ENCODE peak calls at places on chromosomes 11 and 22, in seven cellular contexts. B, D, F, H, T, E and Y are unnamed samples.

GRCh38 chr11:6682591-6682935 is 577 bp downstream of the MRPL17 start:
- DNase-seq in D (no peak), B (no peak), F (no peak), H (no peak), T (no peak), E (no peak), Y (peak; percentile 18)

GRCh38 chr11:2142300-2142759 is 3.1 kb upstream of the IGF2 start:
- DNase-seq in H (no peak), E (no peak), B (no peak), F (no peak), T (peak; percentile 43), D (no peak), Y (no peak)

GRCh38 chr11:540583-541432 is 3.5 kb downstream of the LRRC56 start:
- DNase-seq in H (no peak), E (peak; percentile 49), D (peak; percentile 37), T (no peak), F (no peak), B (no peak), Y (no peak)

GRCh38 chr11:36238881-36239280 is 50.3 kb downstream of the COMMD9 start:
- DNase-seq in E (no peak), B (no peak), D (no peak), T (no peak), H (no peak), F (no peak), Y (no peak)

GRCh38 chr11:36953986-36954385 is 355.9 kb upstream of the RAG2 start:
- DNase-seq in E (no peak), H (no peak), D (no peak), B (no peak), F (peak; percentile 1), T (peak; percentile 4), Y (no peak)

GRCh38 chr22:48044484-48045060 is 1282.1 kb downstream of the TBC1D22A start:
- DNase-seq in D (no peak), E (no peak), T (no peak), H (no peak), F (no peak), B (no peak), Y (no peak)

GRCh38 chr11:2870460-2870859 is 15.1 kb downstream of the CDKN1C start:
- DNase-seq in H (no peak), E (no peak), F (no peak), D (no peak), B (peak; percentile 52), T (no peak), Y (no peak)

GRCh38 chr11:61895046-61895717 is 3.8 kb upstream of the FADS3 start:
- DNase-seq in T (no peak), D (no peak), F (no peak), E (no peak), H (no peak), B (no peak), Y (no peak)

GRCh38 chr11:46290598-46291309 is 13.3 kb downstream of the CREB3L1 start:
- DNase-seq in E (peak; percentile 94), F (peak; percentile 96), T (peak; percentile 99), H (peak; percentile 92), B (peak; percentile 93), D (peak; percentile 84), Y (no peak)

GRCh38 chr11:6554828-6555706 is 48.3 kb downstream of the RRP8 start:
- DNase-seq in F (no peak), H (no peak), T (no peak), D (no peak), B (no peak), E (no peak), Y (no peak)

GRCh38 chr22:19821523-19822300 is 33.0 kb downstream of the GNB1L start:
- DNase-seq in F (no peak), H (peak; percentile 39), T (no peak), B (peak; percentile 24), D (peak; percentile 27), E (peak; percentile 29), Y (no peak)

GRCh38 chr22:38944653-38945052 is 12.8 kb upstream of the APOBEC3A start:
- DNase-seq in F (no peak), D (no peak), T (no peak), H (no peak), B (no peak), E (no peak), Y (no peak)

GRCh38 chr22:45935573-45935972 is 41.4 kb downstream of the WNT7B start:
- DNase-seq in B (no peak), H (no peak), T (no peak), E (no peak), F (no peak), D (no peak), Y (no peak)

GRCh38 chr22:38267086-38267485 is 5.7 kb downstream of the TMEM184B start:
- DNase-seq in D (no peak), E (no peak), T (peak; percentile 73), B (peak; percentile 20), F (peak; percentile 45), H (peak; percentile 72), Y (peak; percentile 69)

DNA sequence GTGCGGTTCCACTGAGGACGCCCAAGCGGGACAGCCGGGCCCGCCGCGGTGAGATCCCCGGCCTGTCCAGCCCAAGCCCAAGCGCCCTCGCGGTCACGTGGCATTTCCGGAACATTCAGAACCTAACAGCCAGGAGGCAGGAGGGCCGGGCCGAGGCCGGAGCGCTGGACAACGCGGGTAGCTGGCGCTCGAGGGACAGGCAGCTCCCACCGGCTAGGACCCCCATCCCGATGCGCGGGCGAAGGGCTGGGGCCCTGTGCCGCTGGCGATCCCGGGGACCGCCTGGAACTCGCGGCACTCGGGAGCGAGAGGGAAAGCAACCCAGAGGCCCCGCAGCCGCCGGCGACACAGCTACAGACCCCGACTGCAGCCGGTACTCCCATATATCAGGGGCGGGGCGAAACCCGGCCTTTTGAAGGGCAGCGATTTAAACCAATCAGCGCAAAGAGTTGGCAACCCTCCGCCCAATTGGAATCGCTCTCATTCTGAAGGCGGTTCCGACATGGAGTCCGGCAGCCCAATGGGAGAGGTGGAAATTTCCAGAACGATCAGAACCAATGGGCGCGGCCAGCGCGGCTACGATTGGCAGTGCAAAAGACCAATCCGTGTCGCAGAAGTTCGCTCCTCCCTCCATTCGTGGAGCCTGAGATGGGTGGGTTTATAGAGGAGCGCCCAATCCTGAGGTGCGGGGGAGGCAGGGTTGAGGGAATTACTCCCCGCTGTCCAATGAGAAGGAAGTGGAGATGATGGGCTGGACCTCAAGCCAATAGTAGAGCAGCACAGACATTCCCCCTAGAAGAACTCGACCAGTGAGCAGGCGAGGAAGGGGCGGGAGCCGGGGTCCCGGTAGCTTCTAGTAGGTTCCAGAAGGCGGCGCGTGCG is at the start of gene STIP1:
- DNase-seq in F (peak; percentile 100), B (peak; percentile 100), H (peak; percentile 100), T (peak; percentile 100), E (peak; percentile 100), D (peak; percentile 100), Y (peak; percentile 99)
- TF ChIP-seq CTCF in F (peak; percentile 40), B (peak; percentile 37), H (peak; percentile 57), T (peak; percentile 53), E (peak; percentile 61), D (peak; percentile 51), Y (no peak)

GRCh38 chr22:30262917-30263741 is 3.5 kb downstream of the OSM start:
- DNase-seq in B (peak; percentile 86), H (peak; percentile 83), D (peak; percentile 82), T (peak; percentile 72), E (peak; percentile 95), F (peak; percentile 56), Y (peak; percentile 88)
- TF ChIP-seq CTCF in B (peak; percentile 99), H (peak; percentile 99), D (peak; percentile 99), T (peak; percentile 97), E (peak; percentile 99), F (peak; percentile 90), Y (peak; percentile 100)

GRCh38 chr11:68750197-68750987 is 928 bp downstream of the TESMIN start:
- DNase-seq in F (no peak), T (no peak), H (no peak), E (peak; percentile 85), B (peak; percentile 94), D (peak; percentile 58), Y (peak; percentile 12)

GRCh38 chr11:68749501-68750196 is 1.7 kb downstream of the TESMIN start:
- DNase-seq in B (peak; percentile 39), T (peak; percentile 12), F (peak; percentile 32), H (no peak), E (peak; percentile 67), D (no peak), Y (no peak)

GRCh38 chr11:68750988-68751325 is 363 bp downstream of the TESMIN start:
- DNase-seq in T (no peak), E (peak; percentile 95), H (no peak), F (no peak), D (no peak), B (no peak), Y (no peak)

GRCh38 chr11:68748061-68748460 is 3.3 kb downstream of the TESMIN start:
- DNase-seq in D (no peak), H (no peak), B (no peak), F (no peak), T (no peak), E (no peak), Y (no peak)

GRCh38 chr11:68749061-68749491 is 2.2 kb downstream of the TESMIN start:
- DNase-seq in T (peak; percentile 4), D (no peak), H (no peak), E (peak; percentile 56), B (peak; percentile 51), F (peak; percentile 27), Y (no peak)
- TF ChIP-seq CTCF in T (no peak), D (no peak), H (no peak), E (no peak), B (no peak), F (no peak), Y (no peak)

GRCh38 chr11:117942255-117942654 is 13.1 kb upstream of the TMPRSS13 start:
- DNase-seq in T (no peak), D (no peak), F (no peak), H (peak; percentile 18), B (no peak), E (no peak), Y (no peak)

GRCh38 chr11:117946842-117947526 is 17.8 kb upstream of the TMPRSS13 start:
- DNase-seq in F (peak; percentile 86), B (peak; percentile 90), T (peak; percentile 92), E (peak; percentile 98), H (peak; percentile 96), D (peak; percentile 89), Y (peak; percentile 91)

GRCh38 chr11:117944554-117944953 is 15.4 kb upstream of the TMPRSS13 start:
- DNase-seq in T (no peak), D (no peak), F (no peak), H (no peak), E (peak; percentile 34), B (no peak), Y (no peak)

GRCh38 chr11:117946196-117946841 is 17.1 kb upstream of the TMPRSS13 start:
- DNase-seq in B (no peak), T (no peak), H (no peak), E (peak; percentile 24), D (no peak), F (no peak), Y (no peak)

DNA sequence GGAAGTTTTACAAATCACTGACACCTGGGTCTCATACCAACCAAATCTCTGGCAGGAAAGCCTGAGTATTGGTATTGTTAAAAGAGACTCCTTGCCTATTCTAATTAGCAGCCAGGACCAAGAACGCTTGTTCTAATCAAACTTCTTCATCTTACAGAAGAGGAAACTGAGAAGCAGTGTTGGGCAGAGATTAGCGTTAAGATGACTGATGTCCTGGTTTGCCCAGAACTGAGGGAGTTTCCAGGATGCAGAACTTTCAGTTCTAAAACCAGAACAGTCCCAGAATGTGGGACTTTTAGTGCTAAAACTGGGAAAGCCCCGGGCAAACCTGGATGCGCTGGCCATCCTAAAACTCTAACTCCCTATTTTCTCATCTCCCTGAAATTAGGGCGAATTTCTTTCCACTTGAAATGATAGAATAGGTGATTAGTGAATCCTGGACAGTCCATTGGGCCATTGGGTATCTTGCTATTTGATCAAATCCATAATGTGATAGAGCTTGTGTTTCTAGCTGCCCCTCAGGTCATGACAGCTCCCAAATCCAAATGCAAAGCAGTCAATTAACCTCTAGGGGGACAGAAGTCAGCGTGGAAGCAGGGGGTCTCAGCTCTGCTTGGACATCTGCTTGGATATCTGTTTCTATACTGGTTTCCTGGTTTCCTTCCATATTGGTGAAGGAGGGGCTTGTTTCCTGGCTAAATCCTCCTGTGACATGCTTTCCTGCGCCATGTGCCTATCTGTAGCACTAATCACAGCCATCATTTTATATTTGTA is 16.0 kb upstream of the TMPRSS13 start:
- DNase-seq in T (no peak), D (no peak), B (no peak), H (no peak), F (no peak), E (peak; percentile 56), Y (no peak)
- TF ChIP-seq CTCF in T (no peak), D (no peak), B (peak; percentile 61), H (no peak), F (no peak), E (peak; percentile 75), Y (peak; percentile 46)